ENCODE peak calls at places on chromosomes 2 and 18, in seven cellular contexts. Z is H1, B is IMR-90, O is mesendoderm, E is mesenchymal stem cell, M is H9, X is trophoblast cell. D is an unnamed sample.

GRCh38 chr2:165469417-165469816 is at the start of gene CSRNP3:
- DNase-seq in E (peak), M (peak), B (peak), O (peak), X (peak), Z (no peak), D (peak)

GRCh38 chr2:26429779-26430654 is 28.3 kb downstream of the DRC1 start:
- DNase-seq in B (no peak), Z (no peak), X (no peak), M (no peak), O (peak), E (no peak), D (no peak)

GRCh38 chr2:62789918-62790317 is 84.4 kb downstream of the EHBP1 start:
- DNase-seq in X (no peak), B (no peak), O (no peak), Z (no peak), E (no peak), M (no peak), D (no peak)

GRCh38 chr2:171515672-171516298 is 6.5 kb upstream of the CYBRD1 start:
- DNase-seq in B (peak), O (peak), M (no peak), Z (no peak), X (no peak), E (peak), D (no peak)

GRCh38 chr18:77108001-77108692 is 24.4 kb downstream of the MBP start:
- DNase-seq in O (no peak), B (peak), E (peak), Z (peak), M (no peak), X (no peak), D (no peak)

GRCh38 chr2:35461406-35461805 is 894.2 kb upstream of the CRIM1 start:
- DNase-seq in E (no peak), B (no peak), X (no peak), Z (no peak), M (no peak), O (no peak), D (no peak)

GRCh38 chr2:132605236-132606180 is 64.5 kb downstream of the LYPD1 start:
- DNase-seq in M (no peak), O (peak), X (no peak), E (no peak), Z (no peak), B (no peak), D (no peak)

GRCh38 chr2:86254576-86255538 is 55.6 kb downstream of the MRPL35 start:
- DNase-seq in B (no peak), Z (no peak), X (no peak), O (no peak), E (no peak), M (no peak), D (no peak)

GRCh38 chr2:208584387-208584965 is 177.9 kb downstream of the PTH2R start:
- DNase-seq in M (no peak), B (no peak), Z (no peak), E (no peak), X (no peak), O (no peak), D (peak)

GRCh38 chr18:32317651-32318050 is 127.8 kb downstream of the MEP1B start:
- DNase-seq in Z (no peak), X (no peak), M (no peak), E (peak), B (peak), O (no peak), D (no peak)

GRCh38 chr18:35588995-35589394 is 7.5 kb downstream of the GALNT1 start:
- DNase-seq in B (no peak), O (peak), X (no peak), E (no peak), M (peak), Z (peak), D (no peak)

GRCh38 chr2:239308696-239309397 is 92.0 kb downstream of the HDAC4 start:
- DNase-seq in B (peak), X (no peak), M (peak), O (no peak), E (peak), Z (peak), D (no peak)

DNA sequence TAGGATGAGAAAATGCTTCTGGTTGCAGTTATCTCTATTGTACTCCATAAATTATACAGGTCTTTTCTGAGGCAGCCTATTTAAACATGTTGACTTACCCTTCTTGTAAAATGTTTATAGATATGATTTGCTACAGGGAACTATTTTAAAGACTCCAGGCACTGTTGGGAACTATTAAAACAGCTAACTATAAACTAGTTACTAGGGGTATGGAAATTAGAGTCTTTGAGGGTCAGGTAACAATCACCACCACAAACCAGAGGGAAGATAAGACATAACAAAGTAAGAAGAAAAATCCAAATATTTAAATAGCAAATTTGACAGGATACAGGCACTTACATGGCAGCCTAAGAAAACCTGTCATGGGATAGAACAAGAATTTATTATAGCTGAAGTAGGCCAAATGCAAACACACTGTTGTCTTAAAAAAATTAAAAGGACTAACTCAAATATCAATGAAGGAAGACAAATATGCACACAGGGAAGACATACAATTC is 251.0 kb upstream of the CWC22 start:
- DNase-seq in Z (no peak), O (no peak), M (no peak), E (no peak), B (no peak), X (no peak), D (no peak)
- H3K4ac ChIP-seq in Z (no peak), O (no peak), M (no peak), E (no peak), B (no peak), X (no peak), D (no peak)

GRCh38 chr2:170189757-170190156 is 11.8 kb downstream of the MYO3B start:
- DNase-seq in B (no peak), Z (no peak), O (no peak), X (no peak), M (no peak), E (no peak), D (no peak)
- H3K4ac ChIP-seq in B (no peak), Z (no peak), O (no peak), X (no peak), M (no peak), E (no peak), D (no peak)

GRCh38 chr2:48617618-48618017 is at the start of gene GTF2A1L:
- DNase-seq in M (no peak), O (no peak), Z (no peak), B (no peak), X (no peak), E (no peak), D (no peak)
- H3K4ac ChIP-seq in M (no peak), O (no peak), Z (no peak), B (no peak), X (no peak), E (no peak), D (no peak)

GRCh38 chr2:573025-573424 is 104.2 kb downstream of the TMEM18 start:
- DNase-seq in E (no peak), Z (no peak), X (no peak), O (no peak), M (no peak), B (no peak), D (no peak)
- H3K4ac ChIP-seq in E (no peak), Z (no peak), X (no peak), O (no peak), M (no peak), B (no peak), D (no peak)

GRCh38 chr2:191847764-191848163 is 876 bp upstream of the CAVIN2 start:
- DNase-seq in E (no peak), M (no peak), Z (no peak), B (no peak), X (no peak), O (no peak), D (no peak)

GRCh38 chr2:191853843-191854242 is 7.0 kb upstream of the CAVIN2 start:
- DNase-seq in B (no peak), O (no peak), M (no peak), Z (no peak), E (no peak), X (no peak), D (no peak)

GRCh38 chr2:191848771-191849726 is 2.2 kb upstream of the CAVIN2 start:
- DNase-seq in X (no peak), Z (no peak), E (no peak), O (no peak), M (no peak), B (no peak), D (no peak)

GRCh38 chr2:191854385-191855372 is 7.8 kb upstream of the CAVIN2 start:
- DNase-seq in Z (no peak), X (peak), O (peak), M (no peak), B (no peak), E (no peak), D (no peak)

GRCh38 chr2:191851159-191851558 is 4.3 kb upstream of the CAVIN2 start:
- DNase-seq in O (no peak), M (no peak), Z (no peak), E (no peak), X (no peak), B (no peak), D (no peak)
- H3K4ac ChIP-seq in O (no peak), M (no peak), Z (no peak), E (no peak), X (no peak), B (no peak), D (no peak)